ENCODE peak calls at places on chromosome 17, in four cellular contexts. S is cardiac fibroblast, I is heart right ventricle, B is lower leg skin. Z is an unnamed sample.

GRCh38 chr17:77528516-77529327 is 388.0 kb downstream of the SEC14L1 start:
- DNase-seq in S (no peak), I (peak; percentile 42), B (no peak), Z (no peak)

GRCh38 chr17:60851181-60851580 is 173.5 kb downstream of the BCAS3 start:
- DNase-seq in S (no peak), I (no peak), B (no peak), Z (no peak)

GRCh38 chr17:9771465-9771864 is 19.9 kb downstream of the DHRS7C start:
- DNase-seq in S (no peak), I (no peak), B (no peak), Z (no peak)

GRCh38 chr17:50274142-50274944 is at the start of gene TMEM92:
- DNase-seq in S (no peak), I (no peak), B (no peak), Z (no peak)

GRCh38 chr17:58333396-58334207 is 5.0 kb upstream of the TSPOAP1 start:
- DNase-seq in S (no peak), I (no peak), B (no peak), Z (no peak)

GRCh38 chr17:4940625-4941021 is 555 bp downstream of the RNF167 start:
- DNase-seq in S (no peak), I (peak; percentile 33), B (no peak), Z (no peak)

GRCh38 chr17:56640116-56640515 is 46.6 kb downstream of the NOG start:
- DNase-seq in S (no peak), I (no peak), B (peak; percentile 8), Z (no peak)

GRCh38 chr17:21289902-21290571 is 5.5 kb downstream of the MAP2K3 start:
- DNase-seq in S (no peak), I (peak; percentile 83), B (peak; percentile 85), Z (no peak)

GRCh38 chr17:3639981-3640596 is 3.5 kb downstream of the CTNS start:
- DNase-seq in S (peak; percentile 62), I (no peak), B (no peak), Z (peak; percentile 44)

GRCh38 chr17:62596662-62597061 is 30.8 kb upstream of the MRC2 start:
- DNase-seq in S (no peak), I (no peak), B (no peak), Z (no peak)

GRCh38 chr17:43031666-43032065 is 6.6 kb downstream of the RND2 start:
- DNase-seq in S (no peak), I (no peak), B (no peak), Z (no peak)
- H3K4me3 ChIP-seq in S (no peak overlapping the region), I (no peak overlapping the region), B (no peak overlapping the region), Z (no peak overlapping the region)

GRCh38 chr17:44205962-44206824 is 6.5 kb upstream of the ATXN7L3 start:
- DNase-seq in S (no peak), I (no peak), B (no peak), Z (no peak)
- TF ChIP-seq CTCF in S (peak; percentile 23), I (no peak), B (no peak), Z (peak; percentile 27)

GRCh38 chr17:44324571-44325275 is at the start of gene SLC25A39:
- DNase-seq in S (peak; percentile 94), I (peak; percentile 97), B (peak; percentile 99), Z (no peak)

GRCh38 chr17:44321246-44322120 is 3.1 kb downstream of the SLC25A39 start:
- DNase-seq in S (no peak), I (no peak), B (no peak), Z (no peak)

GRCh38 chr17:44322236-44322895 is 2.3 kb downstream of the SLC25A39 start:
- DNase-seq in S (no peak), I (no peak), B (no peak), Z (no peak)

GRCh38 chr17:44323359-44324091 is 1.1 kb downstream of the SLC25A39 start:
- DNase-seq in S (no peak), I (no peak), B (peak; percentile 84), Z (no peak)

GRCh38 chr17:44324092-44324570 is 492 bp downstream of the SLC25A39 start:
- DNase-seq in S (no peak), I (no peak), B (peak; percentile 89), Z (no peak)
- H3K4me3 ChIP-seq in S (peak overlapping the region; percentile 85), I (peak overlapping the region; percentile 94), B (peak overlapping the region; percentile 74), Z (peak overlapping the region; percentile 85)

GRCh38 chr17:82836823-82837357 is 2.9 kb downstream of the ZNF750 start:
- DNase-seq in S (no peak), I (no peak), B (no peak), Z (no peak)
- TF ChIP-seq CTCF in S (no peak), I (peak; percentile 12), B (no peak), Z (no peak)

GRCh38 chr17:37050905-37051304 is 102.2 kb downstream of the AATF start:
- DNase-seq in S (peak; percentile 25), I (no peak), B (no peak), Z (no peak)
- H3K4me3 ChIP-seq in S (no peak overlapping the region), I (no peak overlapping the region), B (no peak overlapping the region), Z (no peak overlapping the region)

GRCh38 chr17:38868968-38869646 is 751 bp upstream of the LASP1 start:
- DNase-seq in S (peak; percentile 94), I (peak; percentile 85), B (peak; percentile 99), Z (no peak)
- TF ChIP-seq CTCF in S (peak; percentile 25), I (peak; percentile 7), B (no peak), Z (peak; percentile 35)

DNA sequence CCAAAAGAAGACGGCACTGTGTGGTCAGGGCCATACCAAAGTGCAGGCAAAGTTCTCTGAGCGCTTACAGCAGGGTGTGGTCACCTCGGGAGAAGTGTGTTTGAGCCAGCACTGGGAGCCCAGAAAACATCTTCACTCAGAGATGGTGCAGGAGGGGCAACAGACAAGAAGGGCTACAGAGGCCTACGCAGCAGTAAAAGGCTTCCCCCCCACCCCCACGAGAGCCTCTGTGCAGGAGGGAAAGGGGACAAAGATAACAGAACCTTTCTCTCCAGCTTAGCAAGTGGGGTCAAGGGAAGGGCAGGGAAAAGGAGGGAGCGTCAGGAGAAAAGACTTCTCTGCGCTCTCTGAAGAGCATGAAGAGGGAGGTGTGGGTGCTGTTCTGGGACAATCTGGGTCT is 2.8 kb downstream of the VAT1 start:
- DNase-seq in S (peak; percentile 27), I (no peak), B (no peak), Z (no peak)
- H3K4me3 ChIP-seq in S (no peak overlapping the region), I (no peak overlapping the region), B (no peak overlapping the region), Z (no peak overlapping the region)

GRCh38 chr17:40318835-40319332 is 9.9 kb downstream of the RARA start:
- DNase-seq in S (no peak), I (no peak), B (peak; percentile 88), Z (no peak)
- TF ChIP-seq CTCF in S (peak; percentile 16), I (no peak), B (no peak), Z (no peak)

GRCh38 chr17:80101160-80101945 is at the start of gene GAA:
- DNase-seq in S (peak; percentile 71), I (peak; percentile 91), B (peak; percentile 97), Z (no peak)

GRCh38 chr17:80097307-80097630 is 4.1 kb upstream of the GAA start:
- DNase-seq in S (no peak), I (no peak), B (peak; percentile 70), Z (no peak)

GRCh38 chr17:80101946-80102706 is 745 bp downstream of the GAA start:
- DNase-seq in S (peak; percentile 31), I (peak; percentile 36), B (peak; percentile 83), Z (no peak)

GRCh38 chr17:80099291-80100034 is 1.9 kb upstream of the GAA start:
- DNase-seq in S (no peak), I (no peak), B (peak; percentile 83), Z (no peak)

GRCh38 chr17:80100035-80100323 is 1.4 kb upstream of the GAA start:
- DNase-seq in S (no peak), I (no peak), B (peak; percentile 73), Z (no peak)
- H3K4me3 ChIP-seq in S (no peak overlapping the region), I (no peak overlapping the region), B (no peak overlapping the region), Z (no peak overlapping the region)